ENCODE peak calls at places on chromosomes 4 and X, in ten cellular contexts. One of them, this sample, is unnamed.

GRCh38 chr4:133151301-133151680 is 2.2 kb downstream of the PCDH10 start:
- DNase-seq in HCT116: no peak
- DNase-seq in tibial nerve: no peak
- DNase-seq in H1: no peak
- DNase-seq in IMR-90: no peak
- DNase-seq in esophagus muscularis mucosa: no peak
- DNase-seq in suprapubic skin: no peak
- DNase-seq in A549: peak; percentile 24
- DNase-seq in testis: no peak
- DNase-seq in GM12878: no peak
- DNase-seq in this sample: peak; percentile 66

GRCh38 chr4:88418411-88418810 is 38.5 kb upstream of the HERC5 start:
- DNase-seq in suprapubic skin: no peak
- DNase-seq in GM12878: no peak
- DNase-seq in esophagus muscularis mucosa: no peak
- DNase-seq in testis: no peak
- DNase-seq in tibial nerve: no peak
- DNase-seq in H1: no peak
- DNase-seq in A549: no peak
- DNase-seq in IMR-90: no peak
- DNase-seq in HCT116: no peak
- DNase-seq in this sample: no peak

GRCh38 chr4:170697845-170698244 is 608.1 kb upstream of the AADAT start:
- DNase-seq in esophagus muscularis mucosa: no peak
- DNase-seq in A549: no peak
- DNase-seq in HCT116: no peak
- DNase-seq in GM12878: peak; percentile 40
- DNase-seq in suprapubic skin: no peak
- DNase-seq in H1: no peak
- DNase-seq in tibial nerve: no peak
- DNase-seq in IMR-90: no peak
- DNase-seq in testis: no peak
- DNase-seq in this sample: no peak

GRCh38 chr4:161403781-161404180 is 760.0 kb downstream of the FSTL5 start:
- DNase-seq in GM12878: no peak
- DNase-seq in IMR-90: no peak
- DNase-seq in testis: no peak
- DNase-seq in H1: no peak
- DNase-seq in suprapubic skin: no peak
- DNase-seq in tibial nerve: no peak
- DNase-seq in A549: no peak
- DNase-seq in HCT116: no peak
- DNase-seq in esophagus muscularis mucosa: no peak
- DNase-seq in this sample: no peak

GRCh38 chr4:165493359-165493758 is 114.6 kb downstream of the CPE start:
- DNase-seq in IMR-90: peak; percentile 38
- DNase-seq in HCT116: peak; percentile 37
- DNase-seq in GM12878: no peak
- DNase-seq in suprapubic skin: peak; percentile 75
- DNase-seq in testis: peak; percentile 62
- DNase-seq in esophagus muscularis mucosa: no peak
- DNase-seq in tibial nerve: peak; percentile 65
- DNase-seq in A549: peak; percentile 52
- DNase-seq in H1: peak; percentile 88
- DNase-seq in this sample: peak; percentile 72

GRCh38 chrX:100647739-100648138 is 3.7 kb downstream of the SRPX2 start:
- DNase-seq in A549: no peak
- DNase-seq in GM12878: no peak
- DNase-seq in HCT116: no peak
- DNase-seq in H1: no peak
- DNase-seq in IMR-90: no peak
- DNase-seq in tibial nerve: no peak
- DNase-seq in suprapubic skin: no peak
- DNase-seq in testis: no peak
- DNase-seq in esophagus muscularis mucosa: no peak
- DNase-seq in this sample: no peak

GRCh38 chr4:69038582-69038981 is 57.7 kb upstream of the UGT2B7 start:
- DNase-seq in tibial nerve: no peak
- DNase-seq in esophagus muscularis mucosa: no peak
- DNase-seq in H1: no peak
- DNase-seq in GM12878: no peak
- DNase-seq in IMR-90: peak; percentile 63
- DNase-seq in testis: no peak
- DNase-seq in HCT116: peak; percentile 18
- DNase-seq in A549: peak; percentile 34
- DNase-seq in suprapubic skin: no peak
- DNase-seq in this sample: no peak

GRCh38 chr4:113423631-113424030 is 337.9 kb downstream of the CAMK2D start:
- DNase-seq in A549: no peak
- DNase-seq in GM12878: no peak
- DNase-seq in esophagus muscularis mucosa: no peak
- DNase-seq in H1: no peak
- DNase-seq in testis: no peak
- DNase-seq in tibial nerve: no peak
- DNase-seq in suprapubic skin: no peak
- DNase-seq in IMR-90: peak; percentile 51
- DNase-seq in HCT116: no peak
- DNase-seq in this sample: no peak

DNA sequence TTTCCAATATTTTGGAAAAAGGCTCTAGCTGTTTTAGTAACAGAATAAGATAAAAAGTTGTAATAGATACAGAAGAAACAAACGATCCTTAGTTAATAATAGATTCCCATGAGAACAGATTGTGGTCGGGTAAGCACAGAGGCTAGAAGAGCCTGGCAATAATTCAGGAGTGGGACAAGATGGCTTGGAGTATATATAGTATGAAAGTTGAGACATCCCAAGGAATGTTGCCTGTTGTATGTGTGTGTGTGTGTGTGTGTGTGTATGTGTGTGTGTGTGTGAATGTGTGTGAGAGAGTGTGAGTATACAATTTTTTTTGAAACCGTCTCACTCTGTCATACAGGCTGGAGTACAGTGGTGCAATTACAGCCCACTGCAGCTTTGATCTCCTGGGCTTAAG is 150.7 kb downstream of the PDGFC start:
- DNase-seq in IMR-90: peak; percentile 18
- DNase-seq in HCT116: no peak
- DNase-seq in esophagus muscularis mucosa: no peak
- DNase-seq in testis: no peak
- DNase-seq in tibial nerve: no peak
- DNase-seq in A549: no peak
- DNase-seq in suprapubic skin: no peak
- DNase-seq in GM12878: no peak
- DNase-seq in H1: no peak
- DNase-seq in this sample: no peak
- H3K4me3 ChIP-seq in IMR-90: no peak overlapping the region
- H3K4me3 ChIP-seq in HCT116: no peak overlapping the region
- H3K4me3 ChIP-seq in esophagus muscularis mucosa: no peak overlapping the region
- H3K4me3 ChIP-seq in testis: no peak overlapping the region
- H3K4me3 ChIP-seq in tibial nerve: no peak overlapping the region
- H3K4me3 ChIP-seq in A549: no peak overlapping the region
- H3K4me3 ChIP-seq in suprapubic skin: no peak overlapping the region
- H3K4me3 ChIP-seq in GM12878: no peak overlapping the region
- H3K4me3 ChIP-seq in H1: no peak overlapping the region
- H3K4me3 ChIP-seq in this sample: no peak overlapping the region

GRCh38 chrX:153029162-153029561 is 27.1 kb upstream of the PNMA3 start:
- DNase-seq in tibial nerve: no peak
- DNase-seq in A549: no peak
- DNase-seq in suprapubic skin: no peak
- DNase-seq in IMR-90: no peak
- DNase-seq in esophagus muscularis mucosa: no peak
- DNase-seq in H1: no peak
- DNase-seq in HCT116: no peak
- DNase-seq in testis: no peak
- DNase-seq in GM12878: no peak
- DNase-seq in this sample: no peak

GRCh38 chrX:153029875-153030274 is 26.4 kb upstream of the PNMA3 start:
- DNase-seq in HCT116: no peak
- DNase-seq in GM12878: no peak
- DNase-seq in suprapubic skin: no peak
- DNase-seq in esophagus muscularis mucosa: no peak
- DNase-seq in H1: no peak
- DNase-seq in IMR-90: no peak
- DNase-seq in A549: no peak
- DNase-seq in testis: no peak
- DNase-seq in tibial nerve: no peak
- DNase-seq in this sample: no peak

GRCh38 chrX:153030801-153031200 is 25.5 kb upstream of the PNMA3 start:
- DNase-seq in HCT116: no peak
- DNase-seq in GM12878: no peak
- DNase-seq in A549: no peak
- DNase-seq in esophagus muscularis mucosa: no peak
- DNase-seq in suprapubic skin: no peak
- DNase-seq in H1: no peak
- DNase-seq in tibial nerve: no peak
- DNase-seq in IMR-90: no peak
- DNase-seq in testis: no peak
- DNase-seq in this sample: no peak

DNA sequence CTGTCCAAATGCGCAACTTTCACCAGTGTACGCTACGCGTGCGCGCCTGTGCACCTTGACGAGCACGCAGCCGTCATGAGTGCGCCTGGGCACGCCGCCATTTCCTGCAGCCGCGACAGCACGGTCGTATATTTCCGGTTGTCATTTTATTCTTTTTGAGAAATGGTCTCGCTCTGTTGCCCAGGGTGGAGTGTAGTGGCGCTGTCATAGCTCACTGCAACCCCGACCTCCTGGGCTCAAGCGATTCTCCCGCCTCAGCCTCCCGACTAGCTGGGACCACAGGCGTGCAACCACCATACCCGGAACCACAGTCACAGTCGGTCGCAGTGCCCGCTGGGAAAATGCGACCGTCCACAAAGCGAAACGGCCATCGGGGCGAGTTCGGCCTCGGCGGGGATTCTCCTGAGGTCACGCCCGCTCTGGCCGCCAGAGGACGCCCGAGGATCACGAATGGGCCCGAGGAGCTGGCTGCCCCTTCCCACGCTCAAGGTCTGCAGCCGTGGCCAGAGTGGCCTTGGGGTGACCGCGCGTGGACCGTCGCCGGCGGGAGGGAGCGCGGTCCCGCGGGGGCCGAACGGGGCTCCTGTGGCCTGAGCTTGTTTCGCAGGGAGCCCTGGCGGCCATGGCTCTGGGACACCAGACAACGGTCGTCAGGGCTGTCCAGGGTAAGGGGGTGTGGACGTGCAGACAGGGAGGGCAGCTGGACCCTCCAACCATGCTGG is 23.7 kb upstream of the PNMA3 start:
- DNase-seq in A549: peak; percentile 55
- DNase-seq in H1: peak; percentile 87
- DNase-seq in IMR-90: peak; percentile 18
- DNase-seq in testis: peak; percentile 78
- DNase-seq in esophagus muscularis mucosa: peak; percentile 90
- DNase-seq in suprapubic skin: peak; percentile 83
- DNase-seq in GM12878: no peak
- DNase-seq in tibial nerve: peak; percentile 68
- DNase-seq in HCT116: peak; percentile 21
- DNase-seq in this sample: peak; percentile 85
- TF ChIP-seq POLR2A in A549: no peak
- TF ChIP-seq POLR2A in H1: no peak
- TF ChIP-seq POLR2A in IMR-90: no peak
- TF ChIP-seq POLR2A in testis: no peak
- TF ChIP-seq POLR2A in esophagus muscularis mucosa: no peak
- TF ChIP-seq POLR2A in suprapubic skin: no peak
- TF ChIP-seq POLR2A in GM12878: peak; percentile 64
- TF ChIP-seq POLR2A in tibial nerve: no peak
- TF ChIP-seq POLR2A in HCT116: no peak
- TF ChIP-seq POLR2A in this sample: no peak

DNA sequence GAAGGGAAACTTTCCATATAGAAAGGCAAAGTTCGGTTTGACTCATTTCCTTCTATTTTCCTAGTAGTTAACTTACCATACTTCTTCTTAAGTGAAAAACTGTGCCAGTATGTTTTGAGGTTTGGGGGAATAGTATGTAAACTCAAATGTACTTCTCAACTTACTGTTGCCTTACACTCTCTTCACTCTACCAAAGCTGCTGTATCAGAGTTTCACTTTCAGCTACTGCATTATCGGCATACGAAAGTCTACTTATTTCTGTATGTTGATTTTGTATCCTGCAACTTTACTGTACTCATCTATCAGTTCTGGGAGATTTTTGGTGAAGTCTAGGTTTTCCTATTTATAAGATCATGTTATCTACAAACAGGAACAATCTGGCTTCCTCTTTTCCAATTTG is 932.7 kb downstream of the FAT4 start:
- DNase-seq in A549: no peak
- DNase-seq in suprapubic skin: no peak
- DNase-seq in testis: no peak
- DNase-seq in IMR-90: no peak
- DNase-seq in esophagus muscularis mucosa: no peak
- DNase-seq in GM12878: no peak
- DNase-seq in tibial nerve: no peak
- DNase-seq in HCT116: no peak
- DNase-seq in H1: no peak
- DNase-seq in this sample: no peak
- H3K4me1 ChIP-seq in A549: no peaks in the 10 kb centered on the region
- H3K4me1 ChIP-seq in suprapubic skin: no peaks in the 10 kb centered on the region
- H3K4me1 ChIP-seq in testis: no peaks in the 10 kb centered on the region
- H3K4me1 ChIP-seq in IMR-90: no peaks in the 10 kb centered on the region
- H3K4me1 ChIP-seq in esophagus muscularis mucosa: no peaks in the 10 kb centered on the region
- H3K4me1 ChIP-seq in GM12878: no peaks in the 10 kb centered on the region
- H3K4me1 ChIP-seq in tibial nerve: peaks cover 5% of the 10 kb centered on the region
- H3K4me1 ChIP-seq in HCT116: no peaks in the 10 kb centered on the region
- H3K4me1 ChIP-seq in H1: no peaks in the 10 kb centered on the region
- H3K4me1 ChIP-seq in this sample: no peaks in the 10 kb centered on the region

GRCh38 chrX:12949205-12949926 is 25.5 kb upstream of the TMSB4X start:
- DNase-seq in IMR-90: peak; percentile 41
- DNase-seq in suprapubic skin: no peak
- DNase-seq in esophagus muscularis mucosa: no peak
- DNase-seq in A549: no peak
- DNase-seq in tibial nerve: no peak
- DNase-seq in H1: no peak
- DNase-seq in HCT116: no peak
- DNase-seq in GM12878: peak; percentile 45
- DNase-seq in testis: no peak
- DNase-seq in this sample: no peak

GRCh38 chrX:12949927-12950656 is 24.8 kb upstream of the TMSB4X start:
- DNase-seq in GM12878: peak; percentile 99
- DNase-seq in A549: no peak
- DNase-seq in IMR-90: peak; percentile 92
- DNase-seq in H1: no peak
- DNase-seq in tibial nerve: peak; percentile 82
- DNase-seq in esophagus muscularis mucosa: no peak
- DNase-seq in HCT116: no peak
- DNase-seq in suprapubic skin: peak; percentile 89
- DNase-seq in testis: peak; percentile 78
- DNase-seq in this sample: peak; percentile 95

GRCh38 chrX:12953420-12953819 is 21.5 kb upstream of the TMSB4X start:
- DNase-seq in testis: no peak
- DNase-seq in GM12878: no peak
- DNase-seq in esophagus muscularis mucosa: no peak
- DNase-seq in tibial nerve: no peak
- DNase-seq in IMR-90: no peak
- DNase-seq in A549: no peak
- DNase-seq in suprapubic skin: no peak
- DNase-seq in HCT116: no peak
- DNase-seq in H1: no peak
- DNase-seq in this sample: no peak

GRCh38 chrX:12951590-12951965 is 23.3 kb upstream of the TMSB4X start:
- DNase-seq in H1: no peak
- DNase-seq in GM12878: no peak
- DNase-seq in tibial nerve: no peak
- DNase-seq in A549: no peak
- DNase-seq in IMR-90: no peak
- DNase-seq in suprapubic skin: no peak
- DNase-seq in esophagus muscularis mucosa: no peak
- DNase-seq in testis: no peak
- DNase-seq in HCT116: no peak
- DNase-seq in this sample: no peak

GRCh38 chrX:12950851-12951589 is 23.9 kb upstream of the TMSB4X start:
- DNase-seq in GM12878: peak; percentile 73
- DNase-seq in IMR-90: no peak
- DNase-seq in A549: peak; percentile 76
- DNase-seq in esophagus muscularis mucosa: no peak
- DNase-seq in testis: no peak
- DNase-seq in H1: no peak
- DNase-seq in suprapubic skin: no peak
- DNase-seq in HCT116: no peak
- DNase-seq in tibial nerve: no peak
- DNase-seq in this sample: no peak
- H3K4me3 ChIP-seq in GM12878: peak overlapping the region; percentile 53
- H3K4me3 ChIP-seq in IMR-90: no peak overlapping the region
- H3K4me3 ChIP-seq in A549: no peak overlapping the region
- H3K4me3 ChIP-seq in esophagus muscularis mucosa: no peak overlapping the region
- H3K4me3 ChIP-seq in testis: no peak overlapping the region
- H3K4me3 ChIP-seq in H1: no peak overlapping the region
- H3K4me3 ChIP-seq in suprapubic skin: no peak overlapping the region
- H3K4me3 ChIP-seq in HCT116: no peak overlapping the region
- H3K4me3 ChIP-seq in tibial nerve: no peak overlapping the region
- H3K4me3 ChIP-seq in this sample: no peak overlapping the region